ENCODE peak calls at places on chromosome 1, in five cellular contexts. A is H9, W is H1, J is trophoblast cell, I is mesenchymal stem cell. N is an unnamed sample.

GRCh38 chr1:212055333-212055732 is 19.8 kb downstream of the DTL start:
- DNase-seq in A (no peak), W (no peak), J (no peak), I (no peak), N (no peak)

GRCh38 chr1:168629466-168629865 is 53.1 kb downstream of the XCL1 start:
- DNase-seq in A (no peak), W (no peak), J (no peak), I (no peak), N (no peak)

GRCh38 chr1:94245747-94246438 is 8.5 kb upstream of the ARHGAP29 start:
- DNase-seq in A (no peak), W (no peak), J (peak), I (no peak), N (no peak)

GRCh38 chr1:224632381-224632871 is 16.3 kb downstream of the CNIH3 start:
- DNase-seq in A (no peak), W (no peak), J (peak), I (peak), N (no peak)

GRCh38 chr1:193183019-193183643 is 3.3 kb downstream of the B3GALT2 start:
- DNase-seq in A (no peak), W (no peak), J (peak), I (peak), N (peak)

GRCh38 chr1:159924025-159924790 is 1.1 kb downstream of the TAGLN2 start:
- DNase-seq in A (peak), W (no peak), J (peak), I (peak), N (no peak)

GRCh38 chr1:10225573-10225972 is 15.2 kb downstream of the KIF1B start:
- DNase-seq in A (no peak), W (no peak), J (no peak), I (no peak), N (no peak)

GRCh38 chr1:241553886-241554592 is 21.9 kb downstream of the KMO start:
- DNase-seq in A (no peak), W (no peak), J (no peak), I (no peak), N (no peak)

GRCh38 chr1:147201786-147202185 is 23.4 kb downstream of the FMO5 start:
- DNase-seq in A (no peak), W (no peak), J (no peak), I (no peak), N (no peak)

GRCh38 chr1:46220808-46221207 is 17.7 kb downstream of the LURAP1 start:
- DNase-seq in A (no peak), W (no peak), J (no peak), I (no peak), N (no peak)

GRCh38 chr1:36729289-36729688 is 246.6 kb upstream of the CSF3R start:
- DNase-seq in A (no peak), W (no peak), J (no peak), I (no peak), N (no peak)

GRCh38 chr1:3911521-3911845 is 11.4 kb upstream of the C1orf174 start:
- DNase-seq in A (no peak), W (no peak), J (no peak), I (no peak), N (no peak)

DNA sequence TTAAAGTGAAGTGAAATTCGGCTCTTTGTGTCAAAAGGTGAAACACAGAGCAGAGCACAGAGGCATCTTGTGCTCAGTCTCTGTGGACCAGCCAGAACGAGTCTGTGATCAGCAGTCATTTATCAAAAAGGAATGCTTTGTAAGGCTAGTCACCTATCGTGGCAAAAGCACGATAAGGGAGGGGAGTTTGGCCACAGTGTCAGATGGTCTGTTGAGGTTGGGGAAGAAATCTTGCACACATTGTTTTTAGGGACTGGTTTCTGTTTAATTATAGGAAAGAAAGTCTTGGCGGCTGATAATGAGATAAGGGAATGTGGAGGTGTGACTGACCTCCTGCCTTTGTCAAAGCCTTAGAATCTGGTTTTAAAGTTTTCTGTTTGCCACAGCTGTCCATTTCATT is 58.2 kb upstream of the KIAA1614 start:
- DNase-seq in A (no peak), W (no peak), J (peak), I (no peak), N (no peak)
- H3K4ac ChIP-seq in A (no peak), W (peak), J (no peak), I (no peak), N (no peak)

DNA sequence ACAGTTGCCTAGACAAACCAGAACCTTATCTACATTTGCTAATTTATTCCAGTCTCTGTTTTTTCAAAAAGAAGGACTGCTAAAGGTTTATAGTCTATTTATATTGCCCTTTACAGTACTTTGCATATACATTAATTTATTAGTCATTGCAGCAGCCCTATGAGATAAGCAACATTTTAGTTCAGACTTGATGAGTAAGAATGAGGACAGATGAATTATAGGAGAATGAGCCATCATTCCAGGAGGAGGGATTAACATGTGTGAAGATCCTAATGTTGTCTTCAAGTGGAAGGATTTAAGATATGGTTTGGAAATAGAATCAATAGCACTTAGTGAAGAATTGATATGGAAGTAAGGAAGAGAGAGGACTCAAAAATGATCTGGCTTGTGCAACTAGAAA is 152.5 kb downstream of the KCTD3 start:
- DNase-seq in A (no peak), W (no peak), J (no peak), I (peak), N (no peak)
- H3K18ac ChIP-seq in A (no peak), W (no peak), J (no peak), I (no peak), N (no peak)

DNA sequence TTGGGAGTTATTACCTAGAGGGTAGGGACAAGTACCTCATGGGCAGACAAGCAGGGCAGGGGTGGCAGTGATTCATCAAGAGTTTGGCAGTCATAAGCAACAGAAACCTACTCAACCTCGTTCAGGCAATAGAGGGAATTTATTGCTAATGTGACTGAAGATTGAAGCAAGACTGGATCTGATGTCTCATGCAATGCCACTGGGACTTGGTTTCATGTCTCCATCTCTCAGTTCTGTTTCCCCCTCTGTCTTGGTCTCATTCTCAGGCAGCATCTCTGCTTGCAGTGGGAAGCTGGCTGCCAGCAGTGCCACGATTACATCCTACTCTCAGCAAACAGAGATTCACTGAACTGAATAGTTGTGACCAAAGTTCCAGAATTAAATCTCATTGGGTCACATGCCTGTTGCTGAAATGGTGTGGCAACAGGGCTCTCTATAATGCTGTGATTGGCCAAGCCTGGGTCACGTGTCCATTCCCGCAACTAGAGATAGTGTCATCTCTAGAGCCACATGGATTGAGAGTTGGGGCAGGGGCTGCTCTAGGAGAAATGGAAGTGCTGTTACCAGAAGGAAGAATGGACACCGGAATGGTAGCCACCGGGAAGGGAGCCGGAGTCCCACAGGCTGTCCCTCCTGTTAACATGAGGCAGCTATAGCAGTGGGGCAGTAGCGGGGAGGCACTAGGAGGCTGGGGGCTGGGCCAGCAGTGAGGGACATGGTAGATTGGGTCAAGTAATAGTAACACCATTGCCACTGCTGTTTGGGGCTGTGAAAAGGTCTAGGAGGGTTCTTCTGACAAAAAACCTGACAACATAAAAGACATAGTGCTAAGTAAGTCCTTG is 3.9 kb upstream of the CDC42 start:
- DNase-seq in A (peak), W (no peak), J (no peak), I (peak), N (no peak)
- H2BK12ac ChIP-seq in A (no peak), W (peak), J (no peak), I (no peak), N (no peak)

GRCh38 chr1:180568211-180568610 is 9.4 kb downstream of the OVAAL start:
- DNase-seq in A (no peak), W (no peak), J (no peak), I (no peak), N (no peak)

GRCh38 chr1:180572745-180573144 is 14.0 kb downstream of the OVAAL start:
- DNase-seq in A (no peak), W (no peak), J (no peak), I (no peak), N (no peak)

GRCh38 chr1:180571832-180572636 is 13.3 kb downstream of the OVAAL start:
- DNase-seq in A (no peak), W (no peak), J (no peak), I (no peak), N (no peak)

GRCh38 chr1:180567664-180568063 is 8.9 kb downstream of the OVAAL start:
- DNase-seq in A (no peak), W (no peak), J (no peak), I (no peak), N (no peak)

DNA sequence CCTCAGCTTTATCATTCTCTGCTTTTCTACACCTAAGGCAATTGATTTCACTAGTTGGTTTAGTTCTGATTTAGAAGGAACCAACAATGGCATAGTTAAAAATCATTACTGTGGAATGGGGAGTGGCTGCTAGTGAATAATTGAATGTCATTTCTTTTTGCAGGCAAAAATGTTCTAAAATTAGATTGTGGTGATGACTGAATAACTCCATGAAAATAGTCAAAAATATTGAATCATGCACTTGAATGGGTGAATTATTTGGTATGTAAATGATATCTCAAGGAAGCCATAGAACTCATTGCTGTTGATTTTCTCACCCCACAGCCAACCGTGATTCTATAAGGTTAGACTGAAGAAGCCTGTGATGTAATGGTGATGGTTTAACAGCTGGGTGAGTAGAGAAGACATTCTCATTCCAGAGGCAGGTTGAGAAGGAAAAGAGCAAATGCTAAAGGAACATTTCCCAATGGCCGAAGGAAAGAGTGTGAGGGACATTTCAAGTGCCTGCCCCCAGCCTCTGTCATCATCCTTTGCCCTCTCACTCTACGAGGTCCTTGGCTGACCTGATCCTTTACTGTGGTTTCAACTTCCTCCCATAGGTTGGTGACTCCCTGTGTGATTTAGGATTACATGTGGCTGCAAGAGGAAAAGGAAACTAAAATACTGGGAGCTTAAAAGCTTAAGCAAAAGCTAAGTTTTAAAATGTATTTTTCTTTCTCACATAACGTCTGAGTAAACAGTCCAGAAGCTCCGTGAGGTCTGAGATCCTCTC is 12.5 kb downstream of the OVAAL start:
- DNase-seq in A (no peak), W (no peak), J (peak), I (peak), N (no peak)
- H3K4ac ChIP-seq in A (no peak), W (no peak), J (no peak), I (no peak), N (no peak)

GRCh38 chr1:16351449-16351993 is 759 bp downstream of the FBXO42 start:
- DNase-seq in A (no peak), W (no peak), J (peak), I (peak), N (no peak)

GRCh38 chr1:16352842-16353535 is 709 bp upstream of the FBXO42 start:
- DNase-seq in A (no peak), W (no peak), J (peak), I (no peak), N (no peak)

GRCh38 chr1:16356867-16357266 is 4.6 kb upstream of the FBXO42 start:
- DNase-seq in A (no peak), W (no peak), J (no peak), I (no peak), N (no peak)

GRCh38 chr1:16351994-16352841 is at the start of gene FBXO42:
- DNase-seq in A (peak), W (peak), J (peak), I (peak), N (peak)

DNA sequence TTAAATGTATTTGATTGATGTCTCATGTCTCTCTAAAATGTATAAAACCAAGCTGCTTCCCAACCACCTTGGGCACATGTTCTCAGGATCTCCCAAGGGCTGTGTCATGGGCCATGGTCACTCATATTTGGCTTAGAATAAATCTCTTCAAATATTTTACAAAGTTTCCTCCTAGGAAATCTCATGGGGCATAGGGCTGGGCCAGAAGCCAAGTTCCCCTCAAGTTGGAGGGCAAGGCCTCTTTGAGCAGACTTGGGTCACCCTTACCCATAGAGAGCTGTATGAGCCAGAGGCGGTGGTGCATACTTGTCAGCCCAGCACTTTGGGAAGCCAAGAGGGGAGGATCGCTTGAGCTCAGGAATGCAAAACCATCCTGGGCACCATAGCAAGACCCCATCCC is 2.3 kb upstream of the FBXO42 start:
- DNase-seq in A (no peak), W (no peak), J (no peak), I (no peak), N (no peak)
- H3K18ac ChIP-seq in A (no peak), W (no peak), J (no peak), I (no peak), N (no peak)

GRCh38 chr1:214563881-214564280 is 12.5 kb upstream of the PTPN14 start:
- DNase-seq in A (no peak), W (no peak), J (no peak), I (peak), N (no peak)
- H2BK12ac ChIP-seq in A (no peak), W (no peak), J (no peak), I (no peak), N (no peak)

GRCh38 chr1:206923961-206924548 is 2.3 kb upstream of the FCMR start:
- DNase-seq in A (no peak), W (no peak), J (no peak), I (no peak), N (no peak)
- H3K4ac ChIP-seq in A (no peak), W (peak), J (no peak), I (no peak), N (no peak)

GRCh38 chr1:66399888-66400529 is 133.9 kb upstream of the SGIP1 start:
- DNase-seq in A (no peak), W (no peak), J (no peak), I (no peak), N (no peak)

GRCh38 chr1:66401244-66401643 is 132.7 kb upstream of the SGIP1 start:
- DNase-seq in A (no peak), W (no peak), J (no peak), I (no peak), N (no peak)

GRCh38 chr1:66402194-66402593 is 131.8 kb upstream of the SGIP1 start:
- DNase-seq in A (no peak), W (no peak), J (no peak), I (peak), N (no peak)

GRCh38 chr1:66403031-66403731 is 130.8 kb upstream of the SGIP1 start:
- DNase-seq in A (no peak), W (no peak), J (no peak), I (no peak), N (no peak)

GRCh38 chr1:66400660-66401059 is 133.3 kb upstream of the SGIP1 start:
- DNase-seq in A (no peak), W (no peak), J (no peak), I (no peak), N (no peak)
- H3K18ac ChIP-seq in A (no peak), W (no peak), J (no peak), I (no peak), N (no peak)

DNA sequence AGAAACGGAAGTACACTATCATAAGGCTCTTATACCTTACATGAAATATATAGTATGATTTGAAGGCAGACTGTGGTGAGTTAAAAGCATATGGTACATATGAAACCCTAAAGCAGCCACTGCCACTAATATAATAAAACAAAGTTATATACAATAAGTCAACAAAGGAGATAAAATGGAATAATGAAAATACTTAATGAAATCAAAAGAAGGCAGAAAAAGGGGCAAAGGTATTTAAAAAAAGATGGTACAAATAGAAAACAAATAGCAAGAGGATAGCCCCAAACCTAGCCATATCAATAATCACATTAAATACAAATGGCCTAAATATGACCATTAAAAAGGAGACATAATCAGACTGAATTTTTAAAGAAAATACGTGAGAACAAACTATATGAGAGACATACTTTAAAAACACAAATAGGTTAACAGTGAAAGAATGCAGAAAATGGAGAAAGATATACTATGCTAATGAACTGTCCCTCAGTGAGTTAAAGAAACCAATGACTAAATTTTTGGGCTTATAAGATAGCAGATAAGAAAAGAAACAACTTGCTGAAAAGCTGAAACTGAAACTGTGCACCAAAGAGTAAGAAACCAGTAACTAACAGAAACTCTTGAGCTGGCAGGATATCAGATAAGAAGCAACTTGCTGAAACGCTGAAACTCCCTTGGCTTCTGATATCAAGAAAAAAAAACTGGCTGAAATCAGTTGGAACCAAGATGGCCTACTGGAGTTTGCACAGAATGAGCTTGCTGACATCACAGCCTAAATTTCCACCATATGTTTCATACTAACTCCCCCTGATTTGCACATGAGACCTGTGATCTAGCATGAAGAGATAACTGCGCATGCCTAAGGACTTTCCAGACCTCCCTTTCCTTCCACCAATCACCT is 44.3 kb upstream of the IL10 start:
- DNase-seq in A (no peak), W (no peak), J (no peak), I (peak), N (no peak)
- H2BK12ac ChIP-seq in A (no peak), W (no peak), J (no peak), I (no peak), N (no peak)

GRCh38 chr1:162250004-162250730 is 126.5 kb downstream of the SPATA46 start:
- DNase-seq in A (no peak), W (no peak), J (no peak), I (no peak), N (no peak)

GRCh38 chr1:162252209-162252608 is 124.4 kb downstream of the SPATA46 start:
- DNase-seq in A (no peak), W (no peak), J (no peak), I (no peak), N (no peak)

GRCh38 chr1:162253790-162254189 is 122.9 kb downstream of the SPATA46 start:
- DNase-seq in A (no peak), W (no peak), J (no peak), I (no peak), N (no peak)

GRCh38 chr1:162251102-162251501 is 125.6 kb downstream of the SPATA46 start:
- DNase-seq in A (no peak), W (no peak), J (no peak), I (no peak), N (no peak)

DNA sequence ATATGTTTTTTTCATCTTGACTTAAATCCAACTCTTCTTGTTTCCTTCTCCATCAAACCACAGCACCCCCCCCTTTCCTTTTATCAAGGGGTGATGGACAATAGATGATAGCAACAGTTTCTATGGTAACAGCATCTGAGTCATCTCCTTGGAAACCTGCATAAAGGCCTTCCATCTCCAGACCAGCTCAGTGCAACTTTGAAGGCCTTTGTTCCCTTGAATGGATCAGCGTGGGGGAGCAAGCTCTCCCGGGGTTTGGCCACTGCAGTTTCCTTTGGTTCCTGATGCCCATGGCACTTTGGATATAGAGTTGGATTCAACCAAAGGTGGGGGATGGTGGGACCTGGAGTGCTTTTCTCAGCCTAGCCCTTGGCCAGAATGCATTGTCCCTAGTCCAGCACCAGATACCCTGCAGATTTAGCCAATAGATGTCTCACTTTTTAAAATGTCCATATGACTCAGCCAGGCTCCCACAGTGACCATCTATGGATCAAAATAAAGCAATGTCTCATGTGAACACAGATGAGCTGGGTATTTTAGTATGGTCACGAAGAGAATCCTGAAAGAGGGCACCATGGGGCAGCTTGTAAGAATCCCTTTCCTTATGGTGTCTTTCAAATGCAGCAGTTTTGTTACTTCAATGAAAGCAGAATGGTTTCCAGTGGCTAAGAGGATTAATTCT is 127.7 kb downstream of the SPATA46 start:
- DNase-seq in A (peak), W (peak), J (no peak), I (no peak), N (peak)
- H3K4ac ChIP-seq in A (no peak), W (no peak), J (no peak), I (no peak), N (no peak)